ENCODE peak calls at places on chromosomes 12 and 14, in eight cellular contexts. F is tibial nerve, H is psoas muscle, V is mammary epithelial cell, T is coronary artery, P is upper lobe of right lung, Z is fibroblast of lung, R is AG04450. L is an unnamed sample.
A peak's percentile ranks its signal among the peaks of the same experiment; 100 is the strongest.

GRCh38 chr14:93330609-93331000 is 2.2 kb downstream of the BTBD7 start:
- DNase-seq in F (no peak), H (no peak), V (peak; percentile 76), T (no peak), P (no peak), Z (no peak), R (no peak), L (no peak)

GRCh38 chr14:94373708-94374107 is 14.7 kb downstream of the SERPINA1 start:
- DNase-seq in F (peak; percentile 39), H (no peak), V (peak; percentile 98), T (peak; percentile 73), P (no peak), Z (peak; percentile 84), R (peak; percentile 92), L (no peak)

GRCh38 chr12:131620946-131621681 is 89.8 kb upstream of the SFSWAP start:
- DNase-seq in F (no peak), H (no peak), V (no peak), T (no peak), P (no peak), Z (no peak), R (no peak), L (no peak)

GRCh38 chr12:131013118-131013517 is 59.4 kb downstream of the ADGRD1 start:
- DNase-seq in F (no peak), H (no peak), V (no peak), T (no peak), P (no peak), Z (no peak), R (no peak), L (no peak)

GRCh38 chr12:120748242-120748641 is 22.6 kb downstream of the ACADS start:
- DNase-seq in F (no peak), H (no peak), V (no peak), T (no peak), P (no peak), Z (no peak), R (no peak), L (no peak)

GRCh38 chr12:68686595-68687521 is at the start of gene NUP107:
- DNase-seq in F (peak; percentile 97), H (peak; percentile 100), V (peak; percentile 98), T (peak; percentile 99), P (peak; percentile 99), Z (peak; percentile 99), R (peak; percentile 99), L (peak; percentile 98)

GRCh38 chr14:85279407-85279806 is 250.5 kb upstream of the FLRT2 start:
- DNase-seq in F (no peak), H (no peak), V (no peak), T (no peak), P (no peak), Z (no peak), R (no peak), L (no peak)

GRCh38 chr12:96208801-96209534 is 14.8 kb downstream of the ELK3 start:
- DNase-seq in F (no peak), H (peak; percentile 55), V (no peak), T (peak; percentile 71), P (no peak), Z (no peak), R (no peak), L (no peak)

GRCh38 chr14:39396448-39396847 is 35.8 kb downstream of the FBXO33 start:
- DNase-seq in F (no peak), H (no peak), V (peak; percentile 6), T (no peak), P (no peak), Z (peak; percentile 39), R (no peak), L (no peak)

GRCh38 chr12:108332791-108333382 is 6.2 kb downstream of the CMKLR1 start:
- DNase-seq in F (no peak), H (peak; percentile 76), V (no peak), T (no peak), P (peak; percentile 83), Z (no peak), R (no peak), L (peak; percentile 36)

GRCh38 chr14:79016828-79017505 is 846.8 kb downstream of the NRXN3 start:
- DNase-seq in F (no peak), H (no peak), V (peak; percentile 48), T (no peak), P (no peak), Z (peak; percentile 77), R (peak; percentile 72), L (no peak)

GRCh38 chr12:51393676-51394545 is 2.7 kb upstream of the GALNT6 start:
- DNase-seq in F (no peak), H (no peak), V (peak; percentile 42), T (no peak), P (no peak), Z (peak; percentile 90), R (peak; percentile 59), L (no peak)

GRCh38 chr12:75815756-75816155 is 215.8 kb downstream of the PHLDA1 start:
- DNase-seq in F (no peak), H (no peak), V (no peak), T (no peak), P (no peak), Z (peak; percentile 34), R (no peak), L (no peak)

GRCh38 chr12:109772622-109773321 is 59.1 kb downstream of the FAM222A start:
- DNase-seq in F (no peak), H (peak; percentile 30), V (no peak), T (peak; percentile 54), P (peak; percentile 38), Z (no peak), R (no peak), L (no peak)

GRCh38 chr12:109770861-109771670 is 57.4 kb downstream of the FAM222A start:
- DNase-seq in F (no peak), H (peak; percentile 42), V (no peak), T (peak; percentile 63), P (peak; percentile 47), Z (no peak), R (no peak), L (no peak)

GRCh38 chr12:109773384-109774011 is 59.7 kb downstream of the TRPV4 start:
- DNase-seq in F (no peak), H (peak; percentile 64), V (peak; percentile 76), T (peak; percentile 53), P (peak; percentile 67), Z (no peak), R (no peak), L (no peak)

GRCh38 chr12:109770104-109770860 is 56.7 kb downstream of the FAM222A start:
- DNase-seq in F (no peak), H (no peak), V (no peak), T (peak; percentile 31), P (peak; percentile 23), Z (no peak), R (no peak), L (no peak)

DNA sequence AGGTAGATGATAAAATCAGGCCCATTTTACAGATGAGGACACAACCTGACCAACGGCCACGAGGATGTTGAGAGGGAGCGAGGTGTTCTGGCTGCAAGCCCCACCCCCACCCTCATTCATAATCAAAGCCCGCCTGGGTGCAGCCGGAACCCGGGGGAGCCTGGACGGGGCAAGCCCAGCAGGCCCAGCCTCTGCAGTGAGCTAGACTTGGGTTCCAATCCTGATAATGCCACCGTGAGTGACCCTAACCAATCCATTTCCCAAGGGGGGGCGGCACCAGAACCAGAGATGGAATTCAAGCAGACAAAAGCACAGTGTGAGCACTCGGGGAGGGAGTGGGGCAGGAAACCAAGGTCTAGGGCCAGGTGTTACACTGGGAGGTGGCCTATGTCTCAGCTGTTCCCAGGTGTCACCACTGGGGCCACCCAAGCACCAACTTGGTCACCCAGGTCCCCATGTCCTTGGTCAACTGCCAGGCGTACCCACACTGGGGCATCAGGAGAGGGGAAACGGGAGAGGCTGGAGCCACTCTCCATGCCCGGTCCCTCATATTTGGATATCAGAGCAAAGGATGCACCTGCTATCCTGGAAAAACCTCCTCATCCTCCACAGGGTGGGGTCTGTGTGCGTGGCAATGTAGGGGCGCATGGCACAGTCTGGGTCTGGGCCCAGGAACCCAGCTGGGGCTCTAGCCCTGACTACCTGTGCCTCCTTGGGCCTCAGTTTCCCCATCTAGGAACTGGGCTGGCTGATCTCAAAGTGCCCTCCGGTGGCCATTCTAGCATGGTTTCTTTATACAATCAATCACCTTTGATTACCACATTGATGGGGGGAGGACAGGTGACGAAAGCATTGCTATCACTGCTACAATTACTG is 58.4 kb downstream of the FAM222A start:
- DNase-seq in F (no peak), H (peak; percentile 35), V (no peak), T (peak; percentile 69), P (peak; percentile 53), Z (no peak), R (no peak), L (no peak)
- TF ChIP-seq CTCF in F (no peak), H (no peak), V (no peak), T (no peak), P (no peak), Z (no peak), R (no peak), L (no peak)

DNA sequence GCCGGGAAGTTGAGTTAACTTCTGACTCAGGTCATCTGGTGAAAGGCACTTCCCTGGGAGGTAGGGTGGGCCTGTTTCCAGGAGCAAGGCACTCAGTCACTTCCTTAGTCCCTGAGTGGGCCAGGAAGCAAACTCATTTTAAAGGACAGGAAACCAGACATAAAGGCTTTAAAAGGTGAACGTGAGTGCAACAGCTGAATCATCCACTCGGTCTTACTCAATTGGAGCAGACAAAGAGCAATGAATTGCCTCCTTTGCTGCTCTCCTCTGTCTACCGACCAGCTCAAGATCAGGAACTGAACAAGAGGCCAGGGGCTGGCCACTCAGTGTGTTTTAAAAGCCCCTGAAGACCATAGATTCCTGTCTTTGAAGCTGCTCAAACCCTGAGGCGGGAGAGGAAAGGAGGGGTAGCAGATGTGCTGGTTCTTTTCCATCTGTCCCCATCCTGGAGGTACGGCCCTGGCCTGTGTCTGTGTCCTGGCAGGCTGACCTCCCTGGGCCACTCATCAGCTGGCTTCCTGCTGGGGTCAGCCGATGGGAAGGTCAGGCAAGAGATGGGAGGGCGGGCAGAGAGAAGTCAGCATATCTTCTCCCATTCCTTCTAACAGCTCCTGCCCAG is 148.9 kb downstream of the PPM1H start:
- DNase-seq in F (no peak), H (peak; percentile 60), V (peak; percentile 94), T (no peak), P (no peak), Z (peak; percentile 70), R (peak; percentile 47), L (no peak)
- H3K27ac ChIP-seq in F (peak overlapping the region; percentile 57), H (peak overlapping the region; percentile 70), V (peak overlapping the region; percentile 50), T (peak overlapping the region; percentile 60), P (peak overlapping the region; percentile 71), Z (peak overlapping the region; percentile 17), R (peak overlapping the region; percentile 40), L (peak overlapping the region; percentile 11)

GRCh38 chr14:103905861-103906456 is 22.3 kb upstream of the TDRD9 start:
- DNase-seq in F (no peak), H (no peak), V (no peak), T (no peak), P (no peak), Z (no peak), R (no peak), L (no peak)
- TF ChIP-seq CTCF in F (no peak), H (no peak), V (no peak), T (no peak), P (no peak), Z (peak; percentile 31), R (peak; percentile 37), L (no peak)

GRCh38 chr12:2811791-2812190 is 677 bp upstream of the ITFG2 start:
- DNase-seq in F (no peak), H (no peak), V (no peak), T (no peak), P (no peak), Z (no peak), R (no peak), L (no peak)
- H3K27ac ChIP-seq in F (no peak overlapping the region), H (peak overlapping the region; percentile 94), V (no peak overlapping the region), T (no peak overlapping the region), P (peak overlapping the region; percentile 96), Z (no peak overlapping the region), R (no peak overlapping the region), L (peak overlapping the region; percentile 91)

L was measured in thoracic aorta.